ENCODE peak calls at places on chromosomes 1 and 21, in nine cellular contexts. One of them, this sample, is unnamed.

GRCh38 chr1:160169553-160170399 is 18.4 kb downstream of the ATP1A4 start:
- DNase-seq in CD4-positive, alpha-beta T cell: no peak
- DNase-seq in stomach: no peak
- DNase-seq in MM.1S: no peak
- DNase-seq in upper lobe of right lung: no peak
- DNase-seq in astrocyte of the spinal cord: peak
- DNase-seq in SK-N-SH: no peak
- DNase-seq in AG09309: no peak
- DNase-seq in BJ: no peak
- DNase-seq in this sample: no peak

GRCh38 chr1:16215882-16216753 is 3.7 kb upstream of the ARHGEF19 start:
- DNase-seq in CD4-positive, alpha-beta T cell: peak
- DNase-seq in stomach: peak
- DNase-seq in AG09309: peak
- DNase-seq in astrocyte of the spinal cord: peak
- DNase-seq in MM.1S: no peak
- DNase-seq in upper lobe of right lung: peak
- DNase-seq in SK-N-SH: peak
- DNase-seq in BJ: no peak
- DNase-seq in this sample: peak

GRCh38 chr1:109214695-109215623 is 1.2 kb downstream of the SARS1 start:
- DNase-seq in MM.1S: no peak
- DNase-seq in stomach: peak
- DNase-seq in BJ: peak
- DNase-seq in astrocyte of the spinal cord: peak
- DNase-seq in SK-N-SH: peak
- DNase-seq in upper lobe of right lung: no peak
- DNase-seq in AG09309: peak
- DNase-seq in CD4-positive, alpha-beta T cell: peak
- DNase-seq in this sample: no peak

GRCh38 chr1:92502247-92502646 is 15.5 kb upstream of the GFI1 start:
- DNase-seq in BJ: no peak
- DNase-seq in SK-N-SH: no peak
- DNase-seq in MM.1S: peak
- DNase-seq in AG09309: no peak
- DNase-seq in CD4-positive, alpha-beta T cell: no peak
- DNase-seq in astrocyte of the spinal cord: peak
- DNase-seq in upper lobe of right lung: no peak
- DNase-seq in stomach: no peak
- DNase-seq in this sample: no peak

GRCh38 chr1:9539829-9540550 is 725 bp downstream of the SLC25A33 start:
- DNase-seq in astrocyte of the spinal cord: peak
- DNase-seq in stomach: peak
- DNase-seq in CD4-positive, alpha-beta T cell: peak
- DNase-seq in MM.1S: peak
- DNase-seq in BJ: no peak
- DNase-seq in upper lobe of right lung: peak
- DNase-seq in SK-N-SH: peak
- DNase-seq in AG09309: no peak
- DNase-seq in this sample: no peak

GRCh38 chr1:244801246-244801645 is 34.2 kb upstream of the COX20 start:
- DNase-seq in astrocyte of the spinal cord: peak
- DNase-seq in SK-N-SH: peak
- DNase-seq in stomach: peak
- DNase-seq in upper lobe of right lung: no peak
- DNase-seq in AG09309: no peak
- DNase-seq in BJ: no peak
- DNase-seq in CD4-positive, alpha-beta T cell: peak
- DNase-seq in MM.1S: peak
- DNase-seq in this sample: no peak

GRCh38 chr1:9721606-9722377 is 70.3 kb downstream of the PIK3CD start:
- DNase-seq in SK-N-SH: peak
- DNase-seq in CD4-positive, alpha-beta T cell: peak
- DNase-seq in stomach: no peak
- DNase-seq in MM.1S: peak
- DNase-seq in BJ: no peak
- DNase-seq in upper lobe of right lung: no peak
- DNase-seq in AG09309: no peak
- DNase-seq in astrocyte of the spinal cord: no peak
- DNase-seq in this sample: no peak

GRCh38 chr1:1144122-1144842 is 28.4 kb upstream of the C1orf159 start:
- DNase-seq in MM.1S: peak
- DNase-seq in BJ: no peak
- DNase-seq in SK-N-SH: no peak
- DNase-seq in astrocyte of the spinal cord: no peak
- DNase-seq in CD4-positive, alpha-beta T cell: peak
- DNase-seq in stomach: peak
- DNase-seq in upper lobe of right lung: peak
- DNase-seq in AG09309: no peak
- DNase-seq in this sample: no peak

GRCh38 chr1:50603274-50604271 is 180.3 kb upstream of the DMRTA2 start:
- DNase-seq in astrocyte of the spinal cord: peak
- DNase-seq in BJ: peak
- DNase-seq in AG09309: peak
- DNase-seq in stomach: no peak
- DNase-seq in SK-N-SH: no peak
- DNase-seq in CD4-positive, alpha-beta T cell: no peak
- DNase-seq in upper lobe of right lung: no peak
- DNase-seq in MM.1S: no peak
- DNase-seq in this sample: no peak

DNA sequence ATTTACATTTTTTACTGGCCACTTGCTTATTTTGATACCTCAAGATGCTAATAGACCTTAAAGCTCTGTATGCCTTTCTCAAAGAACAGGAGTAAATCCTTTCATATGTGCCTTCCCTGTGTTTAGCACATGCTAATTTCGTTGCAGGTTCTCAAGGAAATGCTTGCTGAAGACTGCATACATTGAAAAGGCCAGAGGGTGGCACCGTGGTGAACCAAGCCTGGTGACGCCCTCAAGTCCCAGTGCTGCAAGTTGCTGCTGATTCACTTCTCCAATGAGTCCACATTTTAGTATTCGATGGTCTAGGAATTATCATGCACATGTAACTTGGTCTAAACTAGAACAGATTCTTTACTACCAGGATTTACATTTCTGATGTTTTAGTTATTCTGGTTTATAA is 94.1 kb downstream of the CLDN17 start:
- DNase-seq in BJ: no peak
- DNase-seq in astrocyte of the spinal cord: peak
- DNase-seq in CD4-positive, alpha-beta T cell: no peak
- DNase-seq in stomach: peak
- DNase-seq in MM.1S: peak
- DNase-seq in upper lobe of right lung: no peak
- DNase-seq in AG09309: no peak
- DNase-seq in SK-N-SH: no peak
- DNase-seq in this sample: no peak
- TF ChIP-seq CTCF in BJ: no peak
- TF ChIP-seq CTCF in astrocyte of the spinal cord: no peak
- TF ChIP-seq CTCF in CD4-positive, alpha-beta T cell: no peak
- TF ChIP-seq CTCF in stomach: no peak
- TF ChIP-seq CTCF in MM.1S: peak
- TF ChIP-seq CTCF in upper lobe of right lung: peak
- TF ChIP-seq CTCF in AG09309: no peak
- TF ChIP-seq CTCF in SK-N-SH: peak
- TF ChIP-seq CTCF in this sample: no peak

DNA sequence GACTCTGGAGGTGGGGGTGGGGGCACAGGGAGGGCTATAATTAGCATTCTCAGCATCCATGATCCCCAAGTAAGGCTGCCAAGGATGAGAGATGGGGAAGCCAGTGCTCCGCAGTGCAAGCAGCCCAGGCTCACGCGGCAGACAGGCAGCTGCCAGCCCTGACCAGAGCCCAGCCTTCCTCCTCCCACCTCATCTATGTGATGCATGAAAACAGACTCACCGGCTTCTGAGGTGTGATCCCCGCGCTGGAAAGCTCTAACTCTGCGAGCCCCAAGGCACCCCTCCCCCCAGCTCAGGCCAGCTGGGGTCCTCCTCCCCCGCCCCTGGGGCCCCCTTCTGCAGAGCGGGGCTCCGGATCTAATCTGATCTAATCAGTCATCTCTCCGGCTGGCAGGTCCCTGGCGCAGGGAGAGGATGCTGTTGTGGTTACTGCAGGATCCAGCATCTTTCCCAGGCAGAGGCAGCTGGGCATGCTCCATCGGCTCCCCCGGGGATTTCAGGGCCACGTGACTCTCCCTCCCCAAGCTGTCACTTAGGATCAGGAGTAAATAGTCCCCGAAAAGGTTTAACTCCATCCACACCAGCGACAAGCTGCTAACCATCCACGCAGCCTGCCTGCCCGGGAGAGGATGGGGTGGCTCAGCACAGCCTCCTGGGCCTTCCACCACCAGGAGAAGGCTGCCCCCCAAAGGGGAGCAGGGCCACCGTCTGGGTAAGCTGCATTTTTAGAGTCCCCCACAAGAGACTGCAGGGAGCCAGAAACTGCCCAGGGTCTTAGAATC is at the start of gene PLEKHA6:
- DNase-seq in upper lobe of right lung: no peak
- DNase-seq in SK-N-SH: peak
- DNase-seq in stomach: no peak
- DNase-seq in MM.1S: no peak
- DNase-seq in BJ: no peak
- DNase-seq in CD4-positive, alpha-beta T cell: no peak
- DNase-seq in astrocyte of the spinal cord: no peak
- DNase-seq in AG09309: peak
- DNase-seq in this sample: no peak
- TF ChIP-seq CTCF in upper lobe of right lung: peak
- TF ChIP-seq CTCF in SK-N-SH: peak
- TF ChIP-seq CTCF in stomach: no peak
- TF ChIP-seq CTCF in MM.1S: peak
- TF ChIP-seq CTCF in BJ: peak
- TF ChIP-seq CTCF in CD4-positive, alpha-beta T cell: no peak
- TF ChIP-seq CTCF in astrocyte of the spinal cord: peak
- TF ChIP-seq CTCF in AG09309: peak
- TF ChIP-seq CTCF in this sample: no peak

GRCh38 chr1:155209373-155209721 is 852 bp downstream of the MTX1 start:
- DNase-seq in stomach: no peak
- DNase-seq in MM.1S: no peak
- DNase-seq in upper lobe of right lung: no peak
- DNase-seq in SK-N-SH: no peak
- DNase-seq in BJ: no peak
- DNase-seq in astrocyte of the spinal cord: no peak
- DNase-seq in CD4-positive, alpha-beta T cell: no peak
- DNase-seq in AG09309: no peak
- DNase-seq in this sample: no peak

GRCh38 chr1:155207578-155208405 is at the start of gene THBS3:
- DNase-seq in upper lobe of right lung: no peak
- DNase-seq in BJ: no peak
- DNase-seq in MM.1S: no peak
- DNase-seq in astrocyte of the spinal cord: peak
- DNase-seq in stomach: no peak
- DNase-seq in SK-N-SH: peak
- DNase-seq in CD4-positive, alpha-beta T cell: no peak
- DNase-seq in AG09309: no peak
- DNase-seq in this sample: no peak

GRCh38 chr1:155208406-155208655 is 164 bp upstream of the MTX1 start:
- DNase-seq in upper lobe of right lung: no peak
- DNase-seq in AG09309: no peak
- DNase-seq in MM.1S: no peak
- DNase-seq in SK-N-SH: no peak
- DNase-seq in astrocyte of the spinal cord: no peak
- DNase-seq in CD4-positive, alpha-beta T cell: no peak
- DNase-seq in BJ: no peak
- DNase-seq in stomach: no peak
- DNase-seq in this sample: peak

GRCh38 chr1:155210304-155210703 is 1.8 kb downstream of the MTX1 start:
- DNase-seq in stomach: no peak
- DNase-seq in BJ: no peak
- DNase-seq in AG09309: no peak
- DNase-seq in MM.1S: no peak
- DNase-seq in upper lobe of right lung: no peak
- DNase-seq in SK-N-SH: no peak
- DNase-seq in CD4-positive, alpha-beta T cell: no peak
- DNase-seq in astrocyte of the spinal cord: no peak
- DNase-seq in this sample: no peak

GRCh38 chr1:155208656-155209372 is at the start of gene MTX1:
- DNase-seq in CD4-positive, alpha-beta T cell: peak
- DNase-seq in stomach: peak
- DNase-seq in astrocyte of the spinal cord: peak
- DNase-seq in upper lobe of right lung: peak
- DNase-seq in MM.1S: peak
- DNase-seq in AG09309: no peak
- DNase-seq in SK-N-SH: peak
- DNase-seq in BJ: no peak
- DNase-seq in this sample: peak
- TF ChIP-seq CTCF in CD4-positive, alpha-beta T cell: no peak
- TF ChIP-seq CTCF in stomach: no peak
- TF ChIP-seq CTCF in astrocyte of the spinal cord: no peak
- TF ChIP-seq CTCF in upper lobe of right lung: no peak
- TF ChIP-seq CTCF in MM.1S: no peak
- TF ChIP-seq CTCF in AG09309: no peak
- TF ChIP-seq CTCF in SK-N-SH: no peak
- TF ChIP-seq CTCF in BJ: no peak
- TF ChIP-seq CTCF in this sample: no peak

DNA sequence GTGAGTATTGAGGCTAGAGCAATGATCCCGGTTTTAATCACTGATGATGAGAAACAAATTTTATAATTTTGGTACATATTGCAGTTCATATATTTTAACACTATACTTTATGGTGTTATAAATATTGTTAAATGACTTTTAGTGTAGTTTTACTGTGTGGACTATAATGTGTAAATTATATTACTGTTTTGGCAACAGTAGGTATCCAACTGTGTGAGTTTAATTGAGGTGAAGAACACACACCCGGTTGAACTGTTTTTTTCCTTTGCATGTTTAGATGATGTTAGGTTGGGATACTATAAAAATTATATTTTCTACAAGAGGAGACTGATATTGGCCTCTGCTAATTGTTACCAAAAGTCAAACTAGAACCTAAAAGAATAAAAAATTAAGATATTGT is 166.5 kb downstream of the SDCCAG8 start:
- DNase-seq in CD4-positive, alpha-beta T cell: no peak
- DNase-seq in MM.1S: no peak
- DNase-seq in BJ: no peak
- DNase-seq in AG09309: no peak
- DNase-seq in stomach: no peak
- DNase-seq in astrocyte of the spinal cord: no peak
- DNase-seq in upper lobe of right lung: no peak
- DNase-seq in SK-N-SH: no peak
- DNase-seq in this sample: no peak
- TF ChIP-seq CTCF in CD4-positive, alpha-beta T cell: no peak
- TF ChIP-seq CTCF in MM.1S: no peak
- TF ChIP-seq CTCF in BJ: no peak
- TF ChIP-seq CTCF in AG09309: no peak
- TF ChIP-seq CTCF in stomach: no peak
- TF ChIP-seq CTCF in astrocyte of the spinal cord: no peak
- TF ChIP-seq CTCF in upper lobe of right lung: no peak
- TF ChIP-seq CTCF in SK-N-SH: no peak
- TF ChIP-seq CTCF in this sample: no peak

DNA sequence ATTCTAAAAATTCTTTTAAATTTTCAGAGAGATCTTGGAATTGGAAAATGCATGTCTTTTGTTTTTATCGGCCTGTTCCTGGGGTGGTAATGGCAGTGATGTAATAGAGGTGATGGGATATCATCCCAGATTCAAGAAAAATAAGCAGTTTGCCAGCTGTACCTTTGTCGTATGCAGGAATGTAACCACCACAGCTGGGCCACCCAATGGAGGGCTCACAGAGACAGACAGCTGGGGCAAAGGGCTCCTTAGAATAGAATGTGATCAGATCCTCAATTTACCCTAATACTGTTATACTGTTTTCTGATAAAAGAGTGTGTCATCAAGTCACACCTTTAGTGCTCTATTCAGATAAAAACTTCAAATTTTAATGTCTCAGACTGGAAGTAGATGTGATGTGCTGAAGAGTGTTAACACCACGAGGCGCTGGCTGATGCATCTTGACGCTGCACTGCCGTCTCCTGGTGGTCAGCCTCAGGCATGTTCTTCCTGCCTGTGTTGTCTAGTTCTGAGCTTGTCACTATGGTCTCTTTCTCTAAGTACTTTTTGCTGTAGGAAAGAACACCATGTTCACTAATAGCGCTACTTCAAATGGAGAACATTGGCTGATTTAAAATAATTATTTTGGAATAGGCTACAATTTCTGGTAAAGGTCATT is 78.8 kb downstream of the C1orf21 start:
- DNase-seq in upper lobe of right lung: no peak
- DNase-seq in astrocyte of the spinal cord: no peak
- DNase-seq in MM.1S: no peak
- DNase-seq in AG09309: no peak
- DNase-seq in stomach: no peak
- DNase-seq in BJ: no peak
- DNase-seq in CD4-positive, alpha-beta T cell: no peak
- DNase-seq in SK-N-SH: no peak
- DNase-seq in this sample: no peak
- TF ChIP-seq CTCF in upper lobe of right lung: no peak
- TF ChIP-seq CTCF in astrocyte of the spinal cord: peak
- TF ChIP-seq CTCF in MM.1S: no peak
- TF ChIP-seq CTCF in AG09309: no peak
- TF ChIP-seq CTCF in stomach: no peak
- TF ChIP-seq CTCF in BJ: peak
- TF ChIP-seq CTCF in CD4-positive, alpha-beta T cell: no peak
- TF ChIP-seq CTCF in SK-N-SH: no peak
- TF ChIP-seq CTCF in this sample: no peak

This sample was measured in omental fat pad.